ENCODE peak calls at places on chromosomes 4 and X, in four cellular contexts. K, W, D and Q are unnamed samples.

GRCh38 chrX:40154229-40154852 is 56.6 kb upstream of the BCOR start:
- DNase-seq in D (no peak), W (peak; percentile 58), K (peak; percentile 48), Q (peak; percentile 82)

GRCh38 chr4:155809835-155810234 is 51.0 kb downstream of the GUCY1B1 start:
- DNase-seq in W (peak; percentile 4), D (peak; percentile 55), K (no peak), Q (peak; percentile 64)

GRCh38 chrX:123626962-123627361 is 105.9 kb downstream of the THOC2 start:
- DNase-seq in W (no peak), D (no peak), K (no peak), Q (no peak)

GRCh38 chr4:663438-664428 is 10.3 kb downstream of the ATP5ME start:
- DNase-seq in K (peak; percentile 71), W (no peak), D (no peak), Q (no peak)

GRCh38 chr4:77196866-77197265 is 39.9 kb downstream of the CCNG2 start:
- DNase-seq in K (no peak), D (peak; percentile 28), W (no peak), Q (no peak)

GRCh38 chrX:41655631-41656030 is 33.1 kb upstream of the GPR34 start:
- DNase-seq in D (no peak), K (no peak), W (no peak), Q (no peak)

GRCh38 chrX:56813318-56813837 is 84.3 kb downstream of the NBDY start:
- DNase-seq in D (no peak), K (no peak), W (peak; percentile 6), Q (no peak)

GRCh38 chrX:77160301-77160700 is 286.9 kb upstream of the FGF16 start:
- DNase-seq in D (no peak), W (no peak), K (peak; percentile 56), Q (no peak)

GRCh38 chr4:76426272-76426671 is 5.3 kb upstream of the CCDC158 start:
- DNase-seq in D (no peak), K (no peak), W (no peak), Q (no peak)

GRCh38 chrX:21166302-21166982 is 207.8 kb upstream of the CNKSR2 start:
- DNase-seq in D (no peak), K (no peak), W (no peak), Q (peak; percentile 18)

GRCh38 chrX:133482345-133483041 is 67.2 kb upstream of the GPC4 start:
- DNase-seq in W (no peak), D (no peak), K (no peak), Q (no peak)
- TF ChIP-seq CBFB in W (no peak), D (no peak), K (no peak), Q (no peak)

DNA sequence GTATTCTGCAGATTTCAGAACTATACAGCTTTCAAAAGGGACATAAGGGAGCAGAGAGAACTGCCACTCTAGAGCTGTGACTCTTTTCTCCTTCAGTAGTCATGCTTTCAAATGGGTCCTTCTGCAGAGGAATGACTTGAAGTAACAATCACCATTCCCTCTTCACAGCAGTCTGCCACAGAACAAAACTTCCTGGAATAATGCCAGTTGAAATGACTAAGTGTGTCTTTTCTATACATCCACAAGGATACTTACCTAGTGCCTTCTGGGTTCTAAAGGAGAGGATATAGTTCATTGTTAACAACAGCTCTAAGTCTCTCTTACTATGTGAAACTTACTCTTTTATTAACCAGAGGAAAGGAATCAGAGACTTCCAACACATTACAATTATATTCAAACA is 515.3 kb upstream of the ATOH1 start:
- DNase-seq in K (no peak), D (no peak), W (no peak), Q (no peak)
- TF ChIP-seq CBFB in K (no peak), D (no peak), W (no peak), Q (no peak)

DNA sequence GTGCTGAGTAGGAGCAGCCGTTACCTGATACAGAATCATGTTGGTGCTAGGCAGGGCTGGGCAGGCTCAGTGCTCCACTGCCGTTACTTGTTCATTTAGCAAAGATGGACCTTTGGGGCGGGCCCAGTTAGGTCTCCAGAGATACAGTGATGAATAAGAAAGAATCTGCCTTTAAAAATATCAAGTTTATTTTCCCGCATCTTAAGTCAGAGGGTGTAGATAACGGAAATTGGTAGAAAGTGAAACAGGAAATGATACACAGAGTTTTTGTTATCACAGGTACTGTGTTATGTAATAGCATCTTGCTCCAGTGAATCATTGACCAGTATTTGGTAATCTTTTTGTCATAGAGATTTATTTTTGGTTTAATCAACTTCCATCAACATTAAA is 5.5 kb downstream of the TMEM131L start:
- DNase-seq in D (no peak), W (no peak), K (no peak), Q (no peak)
- TF ChIP-seq CBFB in D (no peak), W (no peak), K (no peak), Q (no peak)

GRCh38 chrX:103831342-103831802 is 685 bp downstream of the RAB9B start:
- DNase-seq in W (peak; percentile 67), D (no peak), K (no peak), Q (no peak)
- TF ChIP-seq CBFB in W (no peak), D (no peak), K (no peak), Q (no peak)

GRCh38 chr4:48129307-48130014 is 4.6 kb downstream of the TXK start:
- DNase-seq in D (no peak), W (peak; percentile 16), K (no peak), Q (no peak)
- TF ChIP-seq CBFB in D (no peak), W (no peak), K (no peak), Q (no peak)

GRCh38 chr4:8277356-8278008 is 7.9 kb downstream of the HTRA3 start:
- DNase-seq in D (no peak), K (no peak), W (no peak), Q (no peak)

GRCh38 chr4:8278009-8278395 is 8.4 kb downstream of the HTRA3 start:
- DNase-seq in K (no peak), W (no peak), D (no peak), Q (no peak)

GRCh38 chr4:8280158-8280875 is 10.8 kb downstream of the HTRA3 start:
- DNase-seq in D (no peak), K (no peak), W (no peak), Q (no peak)

GRCh38 chr4:8279321-8280157 is 10.0 kb downstream of the HTRA3 start:
- DNase-seq in K (no peak), D (no peak), W (no peak), Q (no peak)

GRCh38 chr4:8278421-8279287 is 9.1 kb downstream of the HTRA3 start:
- DNase-seq in K (no peak), W (no peak), D (no peak), Q (no peak)
- TF ChIP-seq CBFB in K (no peak), W (no peak), D (no peak), Q (no peak)

GRCh38 chr4:127214001-127214400 is 418.8 kb upstream of the INTU start:
- DNase-seq in K (no peak), D (no peak), W (no peak), Q (no peak)
- TF ChIP-seq CBFB in K (no peak), D (no peak), W (no peak), Q (no peak)

DNA sequence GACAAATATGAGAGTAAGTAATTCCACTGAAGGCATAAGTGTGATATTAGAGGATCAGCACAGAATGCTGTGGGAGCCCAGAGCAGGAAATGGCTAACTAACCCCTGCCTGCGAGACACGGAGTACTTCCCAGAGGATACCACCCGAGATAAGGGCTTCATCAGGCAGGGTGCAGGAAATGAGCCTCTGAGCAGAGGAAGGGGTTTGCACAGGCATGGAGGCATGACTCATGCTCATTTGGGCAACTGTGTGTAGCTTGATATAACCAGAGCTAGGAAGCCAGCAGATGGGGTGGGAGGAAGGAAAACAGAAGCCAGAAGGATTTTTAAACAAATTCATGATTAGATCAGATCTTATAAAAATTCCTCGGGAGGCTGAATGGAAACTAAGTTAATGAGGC is 70.0 kb upstream of the TSPAN5 start:
- DNase-seq in D (no peak), W (peak; percentile 70), K (no peak), Q (no peak)
- TF ChIP-seq CBFB in D (no peak), W (no peak), K (no peak), Q (no peak)